ENCODE peak calls at places on chromosome 12, in six cellular contexts. B, R, A, F, K and J are unnamed samples.

GRCh38 chr12:30828686-30829085 is 73.9 kb upstream of the CAPRIN2 start:
- DNase-seq in B (no peak), R (no peak), A (no peak), F (no peak), K (no peak), J (no peak)

GRCh38 chr12:131153956-131154355 is 200.2 kb downstream of the ADGRD1 start:
- DNase-seq in B (no peak), R (no peak), A (no peak), F (no peak), K (no peak), J (no peak)

GRCh38 chr12:16609140-16609539 is 3.2 kb upstream of the LMO3 start:
- DNase-seq in B (no peak), R (no peak), A (peak), F (peak), K (no peak), J (no peak)

GRCh38 chr12:93946542-93947150 is 201.7 kb upstream of the PLXNC1 start:
- DNase-seq in B (peak), R (no peak), A (no peak), F (no peak), K (no peak), J (no peak)

GRCh38 chr12:116603516-116603915 is 44.3 kb downstream of the MAP1LC3B2 start:
- DNase-seq in B (no peak), R (no peak), A (no peak), F (no peak), K (no peak), J (no peak)

GRCh38 chr12:75489613-75490210 is 9.2 kb downstream of the GLIPR1 start:
- DNase-seq in B (peak), R (no peak), A (no peak), F (no peak), K (no peak), J (no peak)

GRCh38 chr12:108609535-108610335 is 11.9 kb upstream of the TMEM119 start:
- DNase-seq in B (peak), R (peak), A (no peak), F (peak), K (peak), J (no peak)

GRCh38 chr12:110198386-110198785 is 74.2 kb downstream of the IFT81 start:
- DNase-seq in B (no peak), R (no peak), A (no peak), F (no peak), K (no peak), J (no peak)

GRCh38 chr12:15856097-15856982 is 25.8 kb upstream of the STRAP start:
- DNase-seq in B (peak), R (peak), A (peak), F (peak), K (no peak), J (peak)

GRCh38 chr12:95197636-95198035 is 19.6 kb downstream of the FGD6 start:
- DNase-seq in B (no peak), R (no peak), A (no peak), F (no peak), K (no peak), J (no peak)

GRCh38 chr12:92365836-92366235 is 220.2 kb upstream of the BTG1 start:
- DNase-seq in B (no peak), R (no peak), A (no peak), F (no peak), K (no peak), J (no peak)

GRCh38 chr12:130685250-130685649 is 30.8 kb downstream of the RIMBP2 start:
- DNase-seq in B (no peak), R (no peak), A (no peak), F (no peak), K (no peak), J (no peak)

GRCh38 chr12:53065975-53066593 is 13.1 kb downstream of the SPRYD3 start:
- DNase-seq in B (peak), R (peak), A (peak), F (peak), K (peak), J (peak)

GRCh38 chr12:37672655-37673260 is 643.8 kb upstream of the ALG10B start:
- DNase-seq in B (no peak), R (no peak), A (peak), F (no peak), K (no peak), J (no peak)

GRCh38 chr12:27186240-27186839 is 57.7 kb upstream of the STK38L start:
- DNase-seq in B (peak), R (no peak), A (no peak), F (no peak), K (no peak), J (no peak)

GRCh38 chr12:95790025-95790911 is at the start of gene NTN4:
- DNase-seq in B (peak), R (peak), A (no peak), F (peak), K (peak), J (peak)

GRCh38 chr12:31226639-31227038 is 99.3 kb downstream of the SINHCAF start:
- DNase-seq in B (no peak), R (no peak), A (no peak), F (no peak), K (no peak), J (peak)

GRCh38 chr12:105706321-105706972 is 376.0 kb downstream of the C12orf75 start:
- DNase-seq in B (peak), R (peak), A (no peak), F (no peak), K (peak), J (no peak)

GRCh38 chr12:4037747-4038312 is 164.6 kb upstream of the PARP11 start:
- DNase-seq in B (peak), R (peak), A (no peak), F (peak), K (no peak), J (no peak)

GRCh38 chr12:103783744-103784664 is 57.0 kb downstream of the NT5DC3 start:
- DNase-seq in B (no peak), R (no peak), A (no peak), F (no peak), K (no peak), J (no peak)
- TF ChIP-seq CTCF in B (no peak), R (no peak), A (no peak), F (no peak), K (peak), J (no peak)

DNA sequence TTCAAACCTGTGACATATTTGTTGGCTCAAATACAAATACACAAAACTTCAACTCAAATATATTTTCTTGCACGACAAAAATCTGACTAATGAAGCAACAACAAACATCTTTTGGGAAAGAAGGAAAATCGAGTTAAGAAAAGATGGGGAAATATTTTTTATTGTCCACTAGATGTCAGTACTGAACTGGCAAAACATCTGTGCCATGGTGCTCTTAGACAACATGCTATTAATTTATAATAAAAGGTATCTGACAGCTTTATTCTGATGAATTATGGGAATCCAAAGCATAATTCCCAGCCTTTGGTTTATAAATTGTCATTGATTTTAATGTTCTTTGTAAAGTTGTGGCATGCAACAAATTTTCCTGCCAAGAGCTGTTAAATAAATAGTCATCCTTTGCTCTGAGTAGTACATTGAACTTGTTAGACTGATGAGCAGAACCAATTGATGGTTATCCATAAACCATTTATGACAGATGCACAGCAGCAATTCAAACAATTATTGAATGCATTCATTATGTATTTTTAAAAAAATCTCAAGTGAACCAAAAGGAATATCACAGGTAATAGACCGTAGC is 231.2 kb downstream of the ETNK1 start:
- DNase-seq in B (peak), R (no peak), A (peak), F (no peak), K (no peak), J (no peak)
- TF ChIP-seq CTCF in B (peak), R (peak), A (peak), F (peak), K (peak), J (peak)

DNA sequence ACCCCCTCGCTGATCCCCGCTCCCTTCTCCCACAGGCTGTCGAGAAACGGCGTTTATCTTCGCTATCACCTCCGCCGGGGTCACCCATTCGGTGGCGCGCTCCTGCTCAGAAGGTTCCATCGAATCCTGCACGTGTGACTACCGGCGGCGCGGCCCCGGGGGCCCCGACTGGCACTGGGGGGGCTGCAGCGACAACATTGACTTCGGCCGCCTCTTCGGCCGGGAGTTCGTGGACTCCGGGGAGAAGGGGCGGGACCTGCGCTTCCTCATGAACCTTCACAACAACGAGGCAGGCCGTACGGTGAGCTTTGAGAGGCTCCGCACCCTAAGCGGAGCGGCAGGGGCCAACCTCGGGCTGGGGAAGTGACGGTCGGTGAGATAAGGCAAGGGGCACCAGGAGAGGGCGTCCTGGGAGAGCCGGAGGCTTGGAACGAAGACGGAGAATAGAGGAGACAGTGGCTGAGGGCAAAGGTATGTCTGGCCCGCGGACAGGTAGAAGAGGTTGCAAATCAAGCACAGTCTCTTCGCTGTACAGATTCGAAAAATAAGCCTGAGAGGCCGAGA is 2.3 kb downstream of the WNT1 start:
- DNase-seq in B (no peak), R (no peak), A (no peak), F (no peak), K (no peak), J (peak)
- TF ChIP-seq CTCF in B (no peak), R (no peak), A (peak), F (no peak), K (no peak), J (no peak)

DNA sequence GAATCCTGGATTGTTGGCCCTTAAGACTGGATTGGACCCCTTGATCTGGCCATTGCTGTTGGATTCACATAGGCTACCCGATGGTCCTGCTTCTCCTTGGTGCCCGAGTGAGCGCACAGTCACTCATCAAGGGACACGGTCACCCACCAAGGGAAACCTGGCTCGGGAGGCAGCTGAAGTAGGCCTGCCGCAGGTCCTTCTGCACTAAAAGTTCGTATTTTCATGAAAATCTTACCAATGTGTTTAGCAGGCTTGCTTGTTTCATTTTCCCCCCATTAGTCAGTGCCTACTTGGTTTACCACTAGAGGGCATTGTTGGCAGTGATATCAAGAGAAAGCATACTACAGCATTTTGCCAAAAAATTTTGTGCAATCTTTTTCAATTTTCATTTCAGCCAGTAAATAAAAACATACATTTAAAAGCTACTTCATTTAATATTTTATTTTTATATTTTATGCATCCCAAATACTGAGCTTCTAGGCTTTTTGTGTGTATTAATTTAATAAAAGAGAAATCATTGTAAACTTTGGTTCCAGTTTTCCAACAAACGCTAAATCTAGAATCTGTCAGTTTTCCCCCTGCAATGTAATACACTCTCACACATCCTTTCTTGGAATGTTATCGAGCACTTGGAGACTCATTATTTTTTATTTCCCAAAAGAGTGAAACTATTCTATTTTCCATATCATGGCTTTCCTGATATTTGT is 116.7 kb downstream of the LMNTD1 start:
- DNase-seq in B (peak), R (no peak), A (peak), F (peak), K (no peak), J (peak)
- TF ChIP-seq CTCF in B (peak), R (peak), A (peak), F (peak), K (peak), J (peak)

DNA sequence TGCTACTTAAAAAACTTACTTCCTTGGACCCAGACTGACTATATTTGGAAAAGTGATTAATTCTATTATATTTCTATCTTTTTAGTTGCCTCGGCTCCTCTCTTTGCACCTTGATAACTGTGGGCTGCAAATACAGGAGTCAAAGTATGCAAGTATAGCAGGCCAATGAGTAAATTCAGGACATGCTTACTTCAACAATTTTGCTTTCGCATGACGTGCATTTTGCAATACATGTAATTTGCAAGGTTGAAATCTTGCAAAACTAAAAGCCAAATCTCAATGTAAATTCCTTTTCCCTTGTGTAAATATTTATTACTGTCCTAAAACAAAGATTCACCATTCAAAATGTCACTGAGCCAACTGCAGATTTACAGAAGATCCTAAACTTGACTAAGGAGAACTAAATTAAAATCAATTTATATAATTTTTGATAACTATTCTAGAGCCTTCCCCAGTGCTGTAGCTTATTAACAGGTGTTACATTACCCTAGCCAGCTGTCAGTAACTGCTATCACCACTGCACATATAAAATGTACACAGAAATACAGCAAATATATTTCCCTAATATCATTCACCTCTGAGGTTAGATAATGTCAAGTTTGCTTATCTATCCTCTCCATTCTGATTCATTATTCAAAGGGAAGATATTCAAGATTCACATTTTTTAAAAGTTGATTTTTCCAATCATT is 1069.5 kb downstream of the TRHDE start:
- DNase-seq in B (no peak), R (no peak), A (no peak), F (no peak), K (no peak), J (no peak)
- TF ChIP-seq CTCF in B (no peak), R (no peak), A (no peak), F (no peak), K (no peak), J (no peak)

GRCh38 chr12:112261559-112261958 is 120.7 kb downstream of the HECTD4 start:
- DNase-seq in B (no peak), R (no peak), A (no peak), F (peak), K (no peak), J (no peak)
- TF ChIP-seq CTCF in B (peak), R (no peak), A (no peak), F (peak), K (no peak), J (no peak)

DNA sequence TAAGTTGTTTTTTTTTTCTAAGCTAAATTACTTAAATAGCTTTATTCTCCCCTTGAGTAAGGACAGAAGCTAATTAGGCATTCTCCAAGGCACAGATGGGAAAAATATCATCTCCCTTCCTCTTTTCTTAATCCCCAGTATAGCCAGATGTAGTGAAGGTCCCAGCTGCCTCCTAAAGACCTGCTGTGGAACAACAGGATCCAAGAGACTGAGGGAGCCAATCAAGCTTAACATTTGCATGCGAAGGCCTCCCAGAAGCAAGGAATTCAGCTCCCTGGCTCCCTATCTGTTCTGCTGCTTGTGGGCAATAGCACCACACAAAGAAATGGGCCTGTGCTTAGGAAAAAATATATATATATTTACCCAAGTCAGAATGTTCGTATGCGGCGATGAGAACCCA is 255.2 kb downstream of the SYT1 start:
- DNase-seq in B (no peak), R (no peak), A (no peak), F (no peak), K (no peak), J (no peak)
- TF ChIP-seq CTCF in B (no peak), R (no peak), A (no peak), F (no peak), K (no peak), J (no peak)

GRCh38 chr12:5988659-5989116 is 43.6 kb upstream of the ANO2 start:
- DNase-seq in B (peak), R (peak), A (peak), F (peak), K (peak), J (peak)
- TF ChIP-seq CTCF in B (peak), R (peak), A (peak), F (peak), K (peak), J (peak)